ENCODE peak calls at places on chromosomes 16 and 17, in eight cellular contexts. One of them, this sample, is unnamed.

GRCh38 chr16:56709686-56710040 is 20.3 kb upstream of the NUP93 start:
- DNase-seq in T-cell: no peak
- DNase-seq in GM19239: no peak
- DNase-seq in naive thymus-derived CD8-positive, alpha-beta T cell: no peak
- DNase-seq in pons: no peak
- DNase-seq in GM12892: no peak
- DNase-seq in aorta: no peak
- DNase-seq in AG09319: no peak
- DNase-seq in this sample: no peak

GRCh38 chr16:73000020-73000906 is 47.7 kb downstream of the ZFHX3 start:
- DNase-seq in T-cell: no peak
- DNase-seq in GM19239: no peak
- DNase-seq in naive thymus-derived CD8-positive, alpha-beta T cell: no peak
- DNase-seq in pons: peak; percentile 96
- DNase-seq in GM12892: no peak
- DNase-seq in aorta: peak; percentile 57
- DNase-seq in AG09319: no peak
- DNase-seq in this sample: no peak

GRCh38 chr16:80231888-80232287 is 308.9 kb upstream of the DYNLRB2 start:
- DNase-seq in T-cell: no peak
- DNase-seq in GM19239: no peak
- DNase-seq in naive thymus-derived CD8-positive, alpha-beta T cell: no peak
- DNase-seq in pons: no peak
- DNase-seq in GM12892: peak; percentile 20
- DNase-seq in aorta: peak; percentile 44
- DNase-seq in AG09319: no peak
- DNase-seq in this sample: no peak

GRCh38 chr16:84042879-84043485 is 387 bp upstream of the SLC38A8 start:
- DNase-seq in T-cell: no peak
- DNase-seq in GM19239: no peak
- DNase-seq in naive thymus-derived CD8-positive, alpha-beta T cell: no peak
- DNase-seq in pons: no peak
- DNase-seq in GM12892: no peak
- DNase-seq in aorta: no peak
- DNase-seq in AG09319: no peak
- DNase-seq in this sample: no peak

GRCh38 chr17:71337903-71338302 is 782.9 kb upstream of the SOX9 start:
- DNase-seq in T-cell: no peak
- DNase-seq in GM19239: no peak
- DNase-seq in naive thymus-derived CD8-positive, alpha-beta T cell: no peak
- DNase-seq in pons: no peak
- DNase-seq in GM12892: no peak
- DNase-seq in aorta: no peak
- DNase-seq in AG09319: no peak
- DNase-seq in this sample: no peak

GRCh38 chr17:48596000-48596734 is 2.6 kb upstream of the HOXB5 start:
- DNase-seq in T-cell: no peak
- DNase-seq in GM19239: no peak
- DNase-seq in naive thymus-derived CD8-positive, alpha-beta T cell: no peak
- DNase-seq in pons: no peak
- DNase-seq in GM12892: no peak
- DNase-seq in aorta: no peak
- DNase-seq in AG09319: no peak
- DNase-seq in this sample: no peak

GRCh38 chr16:7867831-7868230 is 535.2 kb downstream of the RBFOX1 start:
- DNase-seq in T-cell: no peak
- DNase-seq in GM19239: no peak
- DNase-seq in naive thymus-derived CD8-positive, alpha-beta T cell: no peak
- DNase-seq in pons: no peak
- DNase-seq in GM12892: no peak
- DNase-seq in aorta: no peak
- DNase-seq in AG09319: no peak
- DNase-seq in this sample: no peak

GRCh38 chr17:59483860-59484259 is 81.5 kb upstream of the DHX40 start:
- DNase-seq in T-cell: no peak
- DNase-seq in GM19239: no peak
- DNase-seq in naive thymus-derived CD8-positive, alpha-beta T cell: no peak
- DNase-seq in pons: no peak
- DNase-seq in GM12892: no peak
- DNase-seq in aorta: no peak
- DNase-seq in AG09319: no peak
- DNase-seq in this sample: no peak

GRCh38 chr16:1788708-1789100 is 4.8 kb downstream of the IGFALS start:
- DNase-seq in T-cell: no peak
- DNase-seq in GM19239: no peak
- DNase-seq in naive thymus-derived CD8-positive, alpha-beta T cell: no peak
- DNase-seq in pons: no peak
- DNase-seq in GM12892: no peak
- DNase-seq in aorta: peak; percentile 42
- DNase-seq in AG09319: no peak
- DNase-seq in this sample: no peak

GRCh38 chr16:10338426-10338825 is 47.4 kb upstream of the ATF7IP2 start:
- DNase-seq in T-cell: no peak
- DNase-seq in GM19239: no peak
- DNase-seq in naive thymus-derived CD8-positive, alpha-beta T cell: no peak
- DNase-seq in pons: no peak
- DNase-seq in GM12892: no peak
- DNase-seq in aorta: no peak
- DNase-seq in AG09319: no peak
- DNase-seq in this sample: no peak

GRCh38 chr17:4854181-4854681 is 21.1 kb downstream of the MINK1 start:
- DNase-seq in T-cell: no peak
- DNase-seq in GM19239: no peak
- DNase-seq in naive thymus-derived CD8-positive, alpha-beta T cell: no peak
- DNase-seq in pons: no peak
- DNase-seq in GM12892: no peak
- DNase-seq in aorta: no peak
- DNase-seq in AG09319: no peak
- DNase-seq in this sample: no peak

GRCh38 chr17:45828171-45829133 is 16.2 kb upstream of the SPPL2C start:
- DNase-seq in T-cell: no peak
- DNase-seq in GM19239: no peak
- DNase-seq in naive thymus-derived CD8-positive, alpha-beta T cell: no peak
- DNase-seq in pons: no peak
- DNase-seq in GM12892: no peak
- DNase-seq in aorta: no peak
- DNase-seq in AG09319: no peak
- DNase-seq in this sample: no peak

GRCh38 chr17:82972836-82973372 is 106.5 kb upstream of the METRNL start:
- DNase-seq in T-cell: no peak
- DNase-seq in GM19239: no peak
- DNase-seq in naive thymus-derived CD8-positive, alpha-beta T cell: no peak
- DNase-seq in pons: no peak
- DNase-seq in GM12892: no peak
- DNase-seq in aorta: no peak
- DNase-seq in AG09319: no peak
- DNase-seq in this sample: no peak

GRCh38 chr16:53057658-53058057 is 2.9 kb downstream of the CHD9 start:
- DNase-seq in T-cell: no peak
- DNase-seq in GM19239: no peak
- DNase-seq in naive thymus-derived CD8-positive, alpha-beta T cell: no peak
- DNase-seq in pons: no peak
- DNase-seq in GM12892: no peak
- DNase-seq in aorta: no peak
- DNase-seq in AG09319: no peak
- DNase-seq in this sample: no peak

GRCh38 chr17:78719630-78720298 is 62.3 kb downstream of the CYTH1 start:
- DNase-seq in T-cell: no peak
- DNase-seq in GM19239: no peak
- DNase-seq in naive thymus-derived CD8-positive, alpha-beta T cell: no peak
- DNase-seq in pons: no peak
- DNase-seq in GM12892: no peak
- DNase-seq in aorta: no peak
- DNase-seq in AG09319: no peak
- DNase-seq in this sample: no peak

GRCh38 chr16:4373909-4374742 is 2.5 kb downstream of the VASN start:
- DNase-seq in T-cell: no peak
- DNase-seq in GM19239: no peak
- DNase-seq in naive thymus-derived CD8-positive, alpha-beta T cell: no peak
- DNase-seq in pons: peak; percentile 15
- DNase-seq in GM12892: no peak
- DNase-seq in aorta: peak; percentile 90
- DNase-seq in AG09319: peak; percentile 98
- DNase-seq in this sample: no peak

GRCh38 chr16:88740727-88741055 is 34.4 kb downstream of the CTU2 start:
- DNase-seq in T-cell: no peak
- DNase-seq in GM19239: no peak
- DNase-seq in naive thymus-derived CD8-positive, alpha-beta T cell: no peak
- DNase-seq in pons: no peak
- DNase-seq in GM12892: no peak
- DNase-seq in aorta: no peak
- DNase-seq in AG09319: no peak
- DNase-seq in this sample: no peak

GRCh38 chr17:29682987-29683386 is 60.3 kb upstream of the CORO6 start:
- DNase-seq in T-cell: no peak
- DNase-seq in GM19239: no peak
- DNase-seq in naive thymus-derived CD8-positive, alpha-beta T cell: no peak
- DNase-seq in pons: no peak
- DNase-seq in GM12892: no peak
- DNase-seq in aorta: no peak
- DNase-seq in AG09319: no peak
- DNase-seq in this sample: no peak

GRCh38 chr17:39538875-39539274 is 68.8 kb downstream of the NEUROD2 start:
- DNase-seq in T-cell: no peak
- DNase-seq in GM19239: no peak
- DNase-seq in naive thymus-derived CD8-positive, alpha-beta T cell: no peak
- DNase-seq in pons: peak; percentile 29
- DNase-seq in GM12892: no peak
- DNase-seq in aorta: no peak
- DNase-seq in AG09319: no peak
- DNase-seq in this sample: no peak

This sample was measured in NCI-H1417 treated with DMSO at 0.1 percent for 48 hours.